ENCODE peak calls at places on chromosomes 16 and 17, in six cellular contexts. U, D, J, A, F and M are unnamed samples.

GRCh38 chr16:89722392-89723278 is 1.3 kb downstream of the ZNF276 start:
- DNase-seq in J (peak; percentile 16), U (peak; percentile 66), F (peak; percentile 43), D (peak; percentile 43), A (no peak), M (no peak)

GRCh38 chr16:8505327-8505991 is 84.9 kb downstream of the TMEM114 start:
- DNase-seq in U (no peak), D (no peak), F (no peak), J (no peak), A (no peak), M (peak; percentile 5)

GRCh38 chr17:65684631-65685030 is 123.2 kb upstream of the AXIN2 start:
- DNase-seq in U (no peak), D (no peak), J (peak; percentile 45), A (no peak), F (no peak), M (no peak)

GRCh38 chr16:75011634-75012307 is 12.9 kb downstream of the ZNRF1 start:
- DNase-seq in J (peak; percentile 92), F (peak; percentile 30), U (no peak), A (peak; percentile 49), D (no peak), M (peak; percentile 96)

GRCh38 chr17:78879679-78880186 is 23.3 kb downstream of the CEP295NL start:
- DNase-seq in D (no peak), J (peak; percentile 98), U (peak; percentile 58), F (peak; percentile 88), A (peak; percentile 56), M (no peak)

GRCh38 chr16:4733747-4734062 is 366 bp downstream of the ANKS3 start:
- DNase-seq in F (no peak), U (no peak), A (peak; percentile 24), D (no peak), J (no peak), M (no peak)

GRCh38 chr16:88673685-88674398 is 11.0 kb upstream of the MVD start:
- DNase-seq in A (no peak), J (no peak), D (no peak), U (no peak), F (no peak), M (no peak)

GRCh38 chr16:67028555-67029248 is at the start of gene CBFB:
- DNase-seq in D (peak; percentile 78), U (peak; percentile 88), F (peak; percentile 91), A (peak; percentile 96), J (peak; percentile 89), M (peak; percentile 37)

GRCh38 chr17:7444682-7445010 is 215 bp upstream of the CHRNB1 start:
- DNase-seq in U (no peak), F (no peak), J (no peak), A (no peak), D (no peak), M (no peak)

GRCh38 chr16:12417830-12418229 is 385.9 kb downstream of the CPPED1 start:
- DNase-seq in J (no peak), F (no peak), D (no peak), U (no peak), A (no peak), M (no peak)

GRCh38 chr16:8936421-8936820 is 27.3 kb downstream of the USP7 start:
- DNase-seq in D (no peak), A (peak; percentile 83), J (peak; percentile 54), F (no peak), U (no peak), M (peak; percentile 72)

GRCh38 chr17:72477529-72477928 is 356.7 kb downstream of the SOX9 start:
- DNase-seq in A (peak; percentile 50), D (no peak), J (no peak), F (no peak), U (no peak), M (no peak)

GRCh38 chr16:72481419-72481818 is 309.5 kb upstream of the PMFBP1 start:
- DNase-seq in J (no peak), U (no peak), D (no peak), A (no peak), F (no peak), M (no peak)

GRCh38 chr17:53525590-53525989 is 297.1 kb upstream of the KIF2B start:
- DNase-seq in F (no peak), A (no peak), U (no peak), J (no peak), D (no peak), M (no peak)

GRCh38 chr16:711084-711483 is 3.8 kb upstream of the METRN start:
- DNase-seq in F (no peak), D (no peak), J (no peak), A (no peak), U (no peak), M (no peak)

GRCh38 chr16:67115649-67116048 is 5.9 kb downstream of the PHAF1 start:
- DNase-seq in U (no peak), F (no peak), J (peak; percentile 95), A (peak; percentile 96), D (no peak), M (peak; percentile 89)

GRCh38 chr16:79599837-79600635 is 501 bp downstream of the MAF start:
- DNase-seq in J (no peak), F (peak; percentile 72), D (no peak), U (peak; percentile 62), A (peak; percentile 53), M (no peak)

GRCh38 chr16:10405386-10405939 is 19.6 kb downstream of the ATF7IP2 start:
- DNase-seq in U (no peak), A (peak; percentile 16), D (no peak), J (peak; percentile 10), F (no peak), M (no peak)

GRCh38 chr17:13171790-13172189 is 154.0 kb upstream of the ELAC2 start:
- DNase-seq in U (no peak), J (no peak), A (no peak), F (no peak), D (no peak), M (no peak)

GRCh38 chr16:46972429-46972970 is 974 bp downstream of the DNAJA2 start:
- DNase-seq in A (peak; percentile 82), D (no peak), U (no peak), F (no peak), J (peak; percentile 32), M (no peak)

GRCh38 chr16:22123759-22124490 is 31.6 kb downstream of the VWA3A start:
- DNase-seq in U (no peak), J (no peak), D (no peak), F (no peak), A (no peak), M (no peak)

GRCh38 chr16:50474138-50474537 is 74.1 kb upstream of the NKD1 start:
- DNase-seq in A (no peak), F (no peak), U (no peak), D (no peak), J (no peak), M (no peak)

GRCh38 chr16:86534779-86535605 is 20.0 kb downstream of the MTHFSD start:
- DNase-seq in U (no peak), D (no peak), J (no peak), A (no peak), F (no peak), M (no peak)

GRCh38 chr17:79420318-79421243 is 190.3 kb downstream of the RBFOX3 start:
- DNase-seq in F (peak; percentile 22), A (no peak), D (no peak), U (no peak), J (no peak), M (no peak)

GRCh38 chr17:66307257-66307656 is 4.8 kb downstream of the PRKCA start:
- DNase-seq in U (no peak), D (no peak), J (no peak), F (no peak), A (no peak), M (no peak)

GRCh38 chr17:38926290-38927070 is 1.1 kb downstream of the LASP1NB start:
- DNase-seq in F (no peak), U (no peak), J (no peak), A (no peak), D (no peak), M (no peak)

GRCh38 chr16:6656760-6657159 is 675.9 kb upstream of the RBFOX1 start:
- DNase-seq in F (no peak), J (no peak), A (no peak), U (no peak), D (no peak), M (no peak)

GRCh38 chr16:52613508-52613907 is 66.6 kb upstream of the TOX3 start:
- DNase-seq in F (no peak), D (no peak), J (no peak), A (no peak), U (no peak), M (no peak)

GRCh38 chr16:62715701-62716100 is 679.5 kb upstream of the CDH8 start:
- DNase-seq in U (no peak), A (no peak), J (no peak), D (no peak), F (no peak), M (no peak)

GRCh38 chr17:8681175-8681949 is 50.8 kb upstream of the MYH10 start:
- DNase-seq in A (no peak), U (no peak), F (peak; percentile 73), D (no peak), J (peak; percentile 65), M (no peak)

GRCh38 chr16:60225541-60225940 is 1491.4 kb upstream of the GOT2 start:
- DNase-seq in U (no peak), D (no peak), F (no peak), J (no peak), A (no peak), M (no peak)

GRCh38 chr17:77579131-77579530 is 379.4 kb upstream of the TNRC6C start:
- DNase-seq in J (no peak), D (no peak), F (no peak), A (no peak), U (no peak), M (no peak)

GRCh38 chr16:2487903-2488531 is 13.1 kb downstream of the TBC1D24 start:
- DNase-seq in J (no peak), F (no peak), A (no peak), D (no peak), U (no peak), M (no peak)

GRCh38 chr16:26765087-26765486 is 301.6 kb upstream of the C16orf82 start:
- DNase-seq in J (no peak), D (no peak), U (no peak), F (no peak), A (peak; percentile 2), M (no peak)

GRCh38 chr17:39527220-39527813 is 66.0 kb downstream of the CDK12 start:
- DNase-seq in U (no peak), D (no peak), F (no peak), J (no peak), A (peak; percentile 48), M (peak; percentile 13)

GRCh38 chr17:35046245-35046644 is 17.3 kb downstream of the RFFL start:
- DNase-seq in F (no peak), A (no peak), J (no peak), D (no peak), U (no peak), M (no peak)
- H3K4me1 ChIP-seq in F (no peaks in the 10 kb centered on the region), A (peaks cover 3% of the 10 kb centered on the region), J (peaks cover 2% of the 10 kb centered on the region), D (no peaks in the 10 kb centered on the region), U (peaks cover 7% of the 10 kb centered on the region), M (no peaks in the 10 kb centered on the region)

GRCh38 chr17:63635313-63635712 is 13.1 kb downstream of the MAP3K3 start:
- DNase-seq in F (no peak), U (no peak), A (no peak), J (no peak), D (no peak), M (no peak)
- H3K27ac ChIP-seq in F (no peak overlapping the region), U (no peak overlapping the region), A (no peak overlapping the region), J (no peak overlapping the region), D (no peak overlapping the region), M (no peak overlapping the region)

GRCh38 chr17:61468263-61468907 is 16.2 kb downstream of the TBX4 start:
- DNase-seq in A (no peak), J (peak; percentile 79), U (no peak), D (no peak), F (peak; percentile 2), M (no peak)
- H3K27me3 ChIP-seq in A (peaks cover 2% of the 10 kb centered on the region), J (peaks cover 10% of the 10 kb centered on the region), U (peaks cover 5% of the 10 kb centered on the region), D (no peaks in the 10 kb centered on the region), F (no peaks in the 10 kb centered on the region), M (no peaks in the 10 kb centered on the region)

GRCh38 chr17:74528491-74529199 is 2.6 kb downstream of the CD300LB start:
- DNase-seq in D (no peak), J (no peak), F (no peak), U (peak; percentile 27), A (peak; percentile 48), M (no peak)
- H3K4me1 ChIP-seq in D (no peaks in the 10 kb centered on the region), J (no peaks in the 10 kb centered on the region), F (no peaks in the 10 kb centered on the region), U (no peaks in the 10 kb centered on the region), A (no peaks in the 10 kb centered on the region), M (no peaks in the 10 kb centered on the region)